ENCODE peak calls at places on chromosomes 3 and 15, in ten cellular contexts. B is ACHN; R is tibial artery; H is AG04450; U is PC-9; P is lower lobe of right lung; C is small intestine; A is CD4-positive, alpha-beta T cell; F is KG1; E is stimulated activated CD4-positive, alpha-beta T cell treated with anti-CD3 and anti-CD28 coated beads, Interleukin-15, amount 100 ng/mL, for 24 hours. S is an unnamed sample.

GRCh38 chr15:81157195-81157938 is 23.3 kb downstream of the CFAP161 start:
- DNase-seq in B (no peak), R (no peak), H (peak), U (no peak), P (no peak), C (no peak), A (no peak), F (no peak), E (no peak), S (no peak)

GRCh38 chr3:113054552-113054951 is 63.8 kb downstream of the GTPBP8 start:
- DNase-seq in B (no peak), R (no peak), H (peak), U (no peak), P (no peak), C (no peak), A (no peak), F (no peak), E (no peak), S (peak)

GRCh38 chr3:50157821-50158556 is 2.9 kb downstream of the SEMA3F start:
- DNase-seq in B (no peak), R (no peak), H (no peak), U (no peak), P (no peak), C (no peak), A (no peak), F (no peak), E (no peak), S (peak)

GRCh38 chr3:36843065-36844051 is 79.0 kb upstream of the DCLK3 start:
- DNase-seq in B (peak), R (no peak), H (no peak), U (no peak), P (no peak), C (peak), A (peak), F (no peak), E (peak), S (no peak)

GRCh38 chr15:31330836-31331235 is 4.2 kb downstream of the KLF13 start:
- DNase-seq in B (no peak), R (no peak), H (no peak), U (no peak), P (peak), C (no peak), A (no peak), F (no peak), E (no peak), S (no peak)

GRCh38 chr3:169990431-169990830 is 23.8 kb downstream of the SEC62 start:
- DNase-seq in B (no peak), R (no peak), H (no peak), U (no peak), P (no peak), C (no peak), A (no peak), F (no peak), E (no peak), S (no peak)

GRCh38 chr3:52244061-52244628 is 1.4 kb upstream of the PPM1M start:
- DNase-seq in B (no peak), R (peak), H (no peak), U (peak), P (peak), C (no peak), A (no peak), F (no peak), E (peak), S (no peak)

GRCh38 chr3:159929181-159929893 is 59.3 kb upstream of the IL12A start:
- DNase-seq in B (peak), R (no peak), H (peak), U (peak), P (peak), C (peak), A (no peak), F (no peak), E (no peak), S (no peak)

GRCh38 chr3:12471228-12471627 is 13.1 kb upstream of the TSEN2 start:
- DNase-seq in B (peak), R (no peak), H (no peak), U (peak), P (no peak), C (peak), A (no peak), F (no peak), E (peak), S (peak)

GRCh38 chr3:159416854-159417253 is 571.8 kb upstream of the IL12A start:
- DNase-seq in B (no peak), R (no peak), H (peak), U (no peak), P (no peak), C (no peak), A (no peak), F (no peak), E (no peak), S (no peak)

GRCh38 chr3:150469031-150469930 is 61.2 kb downstream of the TSC22D2 start:
- DNase-seq in B (peak), R (peak), H (peak), U (peak), P (no peak), C (peak), A (no peak), F (no peak), E (no peak), S (peak)

GRCh38 chr3:52527732-52528595 is 5.7 kb downstream of the NT5DC2 start:
- DNase-seq in B (no peak), R (peak), H (no peak), U (no peak), P (no peak), C (no peak), A (no peak), F (no peak), E (no peak), S (no peak)

GRCh38 chr3:113485161-113485609 is 29.8 kb downstream of the SPICE1 start:
- DNase-seq in B (no peak), R (no peak), H (no peak), U (no peak), P (peak), C (no peak), A (peak), F (no peak), E (peak), S (no peak)

GRCh38 chr15:34496616-34497015 is 59.0 kb upstream of the GOLGA8A start:
- DNase-seq in B (no peak), R (peak), H (no peak), U (no peak), P (no peak), C (no peak), A (no peak), F (no peak), E (no peak), S (no peak)

GRCh38 chr3:99859855-99860254 is 42.2 kb downstream of the CMSS1 start:
- DNase-seq in B (peak), R (no peak), H (peak), U (peak), P (no peak), C (no peak), A (no peak), F (no peak), E (no peak), S (peak)

GRCh38 chr15:60396100-60396499 is 1.7 kb downstream of the ANXA2 start:
- DNase-seq in B (no peak), R (no peak), H (no peak), U (no peak), P (no peak), C (no peak), A (no peak), F (no peak), E (no peak), S (no peak)

GRCh38 chr15:41954036-41954435 is 18.3 kb downstream of the EHD4 start:
- DNase-seq in B (no peak), R (no peak), H (no peak), U (no peak), P (no peak), C (no peak), A (no peak), F (no peak), E (no peak), S (no peak)

GRCh38 chr3:37190667-37191066 is 16.3 kb upstream of the LRRFIP2 start:
- DNase-seq in B (no peak), R (no peak), H (no peak), U (no peak), P (no peak), C (no peak), A (no peak), F (no peak), E (no peak), S (no peak)

GRCh38 chr3:23600178-23600577 is 205.6 kb upstream of the UBE2E1 start:
- DNase-seq in B (peak), R (no peak), H (peak), U (peak), P (no peak), C (no peak), A (no peak), F (no peak), E (no peak), S (no peak)

GRCh38 chr3:55431041-55431440 is 56.1 kb downstream of the WNT5A start:
- DNase-seq in B (no peak), R (no peak), H (no peak), U (no peak), P (no peak), C (no peak), A (no peak), F (no peak), E (no peak), S (no peak)

GRCh38 chr3:197008436-197009209 is 21.0 kb downstream of the MELTF start:
- DNase-seq in B (no peak), R (no peak), H (no peak), U (no peak), P (no peak), C (no peak), A (no peak), F (no peak), E (no peak), S (no peak)

GRCh38 chr3:165816209-165816608 is 21.0 kb downstream of the BCHE start:
- DNase-seq in B (no peak), R (no peak), H (no peak), U (no peak), P (no peak), C (no peak), A (no peak), F (no peak), E (no peak), S (no peak)

GRCh38 chr3:149512073-149512782 is 37.7 kb downstream of the TM4SF4 start:
- DNase-seq in B (peak), R (peak), H (no peak), U (peak), P (peak), C (peak), A (no peak), F (peak), E (peak), S (no peak)

GRCh38 chr15:47862402-47862801 is 145.1 kb downstream of the SEMA6D start:
- DNase-seq in B (no peak), R (no peak), H (no peak), U (no peak), P (no peak), C (no peak), A (no peak), F (no peak), E (no peak), S (no peak)

GRCh38 chr3:126245811-126246727 is 65.7 kb upstream of the ALDH1L1 start:
- DNase-seq in B (peak), R (peak), H (peak), U (no peak), P (no peak), C (peak), A (no peak), F (no peak), E (peak), S (no peak)

GRCh38 chr15:62934236-62934971 is 108.1 kb upstream of the TPM1 start:
- DNase-seq in B (no peak), R (peak), H (no peak), U (no peak), P (no peak), C (no peak), A (no peak), F (no peak), E (no peak), S (no peak)

GRCh38 chr3:31968927-31969418 is 12.1 kb downstream of the OSBPL10 start:
- DNase-seq in B (peak), R (no peak), H (peak), U (peak), P (no peak), C (peak), A (no peak), F (no peak), E (no peak), S (peak)

GRCh38 chr3:61299343-61299742 is 48.1 kb upstream of the FHIT start:
- DNase-seq in B (peak), R (no peak), H (no peak), U (no peak), P (no peak), C (no peak), A (no peak), F (no peak), E (no peak), S (no peak)

GRCh38 chr3:55286695-55287094 is 200.4 kb downstream of the WNT5A start:
- DNase-seq in B (no peak), R (no peak), H (no peak), U (no peak), P (no peak), C (no peak), A (no peak), F (no peak), E (no peak), S (no peak)

GRCh38 chr3:131386429-131386926 is 4.9 kb downstream of the NUDT16 start:
- DNase-seq in B (no peak), R (peak), H (no peak), U (no peak), P (peak), C (peak), A (no peak), F (peak), E (peak), S (no peak)

GRCh38 chr3:17292556-17292955 is 407.8 kb downstream of the PLCL2 start:
- DNase-seq in B (no peak), R (no peak), H (no peak), U (no peak), P (no peak), C (no peak), A (no peak), F (no peak), E (no peak), S (no peak)

GRCh38 chr3:186002884-186003472 is 65.2 kb upstream of the TRA2B start:
- DNase-seq in B (peak), R (no peak), H (no peak), U (peak), P (no peak), C (peak), A (no peak), F (no peak), E (peak), S (no peak)

GRCh38 chr3:33186524-33187367 is 31.9 kb downstream of the SUSD5 start:
- DNase-seq in B (no peak), R (no peak), H (no peak), U (no peak), P (no peak), C (peak), A (no peak), F (no peak), E (no peak), S (no peak)